ENCODE peak calls at places on chromosomes 4 and X, in ten cellular contexts. One of them, this sample, is unnamed.

GRCh38 chrX:12949927-12950656 is 24.8 kb upstream of the TMSB4X start:
- DNase-seq in progenitor cell of endocrine pancreas: no peak
- DNase-seq in EH: peak
- DNase-seq in thoracic aorta: peak
- DNase-seq in uterus: peak
- DNase-seq in hippocampal formation: peak
- DNase-seq in NCI-H2227 treated with DMSO at 0.1 percent for 48 hours: peak
- DNase-seq in neuronal stem cell: no peak
- DNase-seq in activated CD4-positive, alpha-beta T cell treated with anti-CD3 and anti-CD28 coated beads, Interleukin-2, amount 50 U/mL, for 48 hours: peak
- DNase-seq in AG04449: peak
- DNase-seq in this sample: no peak

GRCh38 chr4:16670726-16671125 is 227.7 kb downstream of the LDB2 start:
- DNase-seq in activated CD4-positive, alpha-beta T cell treated with anti-CD3 and anti-CD28 coated beads, Interleukin-2, amount 50 U/mL, for 48 hours: no peak
- DNase-seq in neuronal stem cell: no peak
- DNase-seq in hippocampal formation: no peak
- DNase-seq in AG04449: no peak
- DNase-seq in progenitor cell of endocrine pancreas: no peak
- DNase-seq in EH: no peak
- DNase-seq in uterus: no peak
- DNase-seq in NCI-H2227 treated with DMSO at 0.1 percent for 48 hours: no peak
- DNase-seq in thoracic aorta: no peak
- DNase-seq in this sample: no peak

GRCh38 chr4:139740121-139740520 is 74.5 kb downstream of the MGST2 start:
- DNase-seq in NCI-H2227 treated with DMSO at 0.1 percent for 48 hours: no peak
- DNase-seq in AG04449: no peak
- DNase-seq in EH: no peak
- DNase-seq in neuronal stem cell: no peak
- DNase-seq in thoracic aorta: no peak
- DNase-seq in progenitor cell of endocrine pancreas: no peak
- DNase-seq in uterus: no peak
- DNase-seq in hippocampal formation: no peak
- DNase-seq in activated CD4-positive, alpha-beta T cell treated with anti-CD3 and anti-CD28 coated beads, Interleukin-2, amount 50 U/mL, for 48 hours: no peak
- DNase-seq in this sample: no peak

GRCh38 chr4:184889683-184890082 is 63.9 kb upstream of the ACSL1 start:
- DNase-seq in activated CD4-positive, alpha-beta T cell treated with anti-CD3 and anti-CD28 coated beads, Interleukin-2, amount 50 U/mL, for 48 hours: no peak
- DNase-seq in progenitor cell of endocrine pancreas: no peak
- DNase-seq in neuronal stem cell: no peak
- DNase-seq in hippocampal formation: no peak
- DNase-seq in EH: no peak
- DNase-seq in uterus: no peak
- DNase-seq in NCI-H2227 treated with DMSO at 0.1 percent for 48 hours: no peak
- DNase-seq in AG04449: no peak
- DNase-seq in thoracic aorta: no peak
- DNase-seq in this sample: no peak

GRCh38 chr4:28555851-28556250 is 1695.2 kb downstream of the STIM2 start:
- DNase-seq in hippocampal formation: no peak
- DNase-seq in AG04449: no peak
- DNase-seq in thoracic aorta: no peak
- DNase-seq in uterus: no peak
- DNase-seq in NCI-H2227 treated with DMSO at 0.1 percent for 48 hours: no peak
- DNase-seq in EH: peak
- DNase-seq in activated CD4-positive, alpha-beta T cell treated with anti-CD3 and anti-CD28 coated beads, Interleukin-2, amount 50 U/mL, for 48 hours: no peak
- DNase-seq in neuronal stem cell: no peak
- DNase-seq in progenitor cell of endocrine pancreas: no peak
- DNase-seq in this sample: no peak

GRCh38 chr4:176548571-176548970 is 228.8 kb downstream of the SPCS3 start:
- DNase-seq in EH: peak
- DNase-seq in NCI-H2227 treated with DMSO at 0.1 percent for 48 hours: no peak
- DNase-seq in thoracic aorta: no peak
- DNase-seq in neuronal stem cell: no peak
- DNase-seq in hippocampal formation: no peak
- DNase-seq in uterus: no peak
- DNase-seq in AG04449: peak
- DNase-seq in progenitor cell of endocrine pancreas: no peak
- DNase-seq in activated CD4-positive, alpha-beta T cell treated with anti-CD3 and anti-CD28 coated beads, Interleukin-2, amount 50 U/mL, for 48 hours: no peak
- DNase-seq in this sample: no peak

GRCh38 chr4:56909083-56909981 is 1.6 kb downstream of the REST start:
- DNase-seq in uterus: peak
- DNase-seq in thoracic aorta: peak
- DNase-seq in AG04449: no peak
- DNase-seq in NCI-H2227 treated with DMSO at 0.1 percent for 48 hours: no peak
- DNase-seq in EH: peak
- DNase-seq in hippocampal formation: peak
- DNase-seq in progenitor cell of endocrine pancreas: no peak
- DNase-seq in neuronal stem cell: peak
- DNase-seq in activated CD4-positive, alpha-beta T cell treated with anti-CD3 and anti-CD28 coated beads, Interleukin-2, amount 50 U/mL, for 48 hours: peak
- DNase-seq in this sample: peak

GRCh38 chrX:45621356-45622041 is 420.8 kb upstream of the DIPK2B start:
- DNase-seq in NCI-H2227 treated with DMSO at 0.1 percent for 48 hours: no peak
- DNase-seq in AG04449: peak
- DNase-seq in thoracic aorta: no peak
- DNase-seq in neuronal stem cell: no peak
- DNase-seq in hippocampal formation: no peak
- DNase-seq in activated CD4-positive, alpha-beta T cell treated with anti-CD3 and anti-CD28 coated beads, Interleukin-2, amount 50 U/mL, for 48 hours: no peak
- DNase-seq in EH: peak
- DNase-seq in progenitor cell of endocrine pancreas: no peak
- DNase-seq in uterus: no peak
- DNase-seq in this sample: no peak

GRCh38 chr4:44368413-44369167 is 80.0 kb downstream of the KCTD8 start:
- DNase-seq in progenitor cell of endocrine pancreas: no peak
- DNase-seq in activated CD4-positive, alpha-beta T cell treated with anti-CD3 and anti-CD28 coated beads, Interleukin-2, amount 50 U/mL, for 48 hours: no peak
- DNase-seq in thoracic aorta: no peak
- DNase-seq in neuronal stem cell: no peak
- DNase-seq in hippocampal formation: no peak
- DNase-seq in NCI-H2227 treated with DMSO at 0.1 percent for 48 hours: no peak
- DNase-seq in EH: no peak
- DNase-seq in AG04449: no peak
- DNase-seq in uterus: no peak
- DNase-seq in this sample: no peak